ENCODE peak calls at places on chromosomes 13 and 19, in four cellular contexts. J is HEK293T, Y is WTC11, C is K562. W is an unnamed sample.

GRCh38 chr13:20882206-20882605 is 20.3 kb downstream of the XPO4 start:
- DNase-seq in Y (no peak), J (no peak), C (no peak), W (no peak)

GRCh38 chr13:40813662-40814454 is 24.4 kb downstream of the SLC25A15 start:
- DNase-seq in Y (no peak), C (no peak), J (peak; percentile 46), W (peak; percentile 30)

GRCh38 chr13:26133851-26134250 is 82.0 kb upstream of the SHISA2 start:
- DNase-seq in C (no peak), Y (no peak), J (no peak), W (no peak)

GRCh38 chr13:79671420-79671819 is 190.5 kb downstream of the NDFIP2 start:
- DNase-seq in J (no peak), Y (no peak), C (no peak), W (no peak)

GRCh38 chr13:75870397-75870801 is 234.3 kb downstream of the LMO7 start:
- DNase-seq in J (peak; percentile 70), C (peak; percentile 22), Y (no peak), W (no peak)

GRCh38 chr13:48489003-48489402 is 43.9 kb downstream of the RCBTB2 start:
- DNase-seq in J (no peak), C (no peak), Y (no peak), W (no peak)

GRCh38 chr19:48696353-48697010 is 711 bp downstream of the FUT2 start:
- DNase-seq in C (no peak), J (no peak), Y (peak; percentile 46), W (no peak)

GRCh38 chr19:782195-783043 is 14.8 kb upstream of the PTBP1 start:
- DNase-seq in Y (peak; percentile 68), J (no peak), C (no peak), W (peak; percentile 89)

GRCh38 chr13:77537302-77537919 is 1.9 kb downstream of the SCEL start:
- DNase-seq in J (no peak), C (no peak), Y (no peak), W (no peak)

GRCh38 chr19:41161903-41162302 is 31.1 kb upstream of the CYP2S1 start:
- DNase-seq in C (peak; percentile 58), J (peak; percentile 44), Y (peak; percentile 73), W (no peak)

GRCh38 chr19:10086032-10086903 is at the start of gene SHFL:
- DNase-seq in Y (peak; percentile 79), J (no peak), C (peak; percentile 94), W (peak; percentile 40)

GRCh38 chr19:15280915-15281683 is 48.9 kb upstream of the EPHX3 start:
- DNase-seq in J (peak; percentile 58), Y (no peak), C (peak; percentile 43), W (peak; percentile 55)

GRCh38 chr13:114121496-114122466 is 10.6 kb downstream of the RASA3 start:
- DNase-seq in J (no peak), Y (no peak), C (no peak), W (no peak)

GRCh38 chr19:58545286-58546068 is 1.6 kb downstream of the TRIM28 start:
- DNase-seq in C (no peak), J (no peak), Y (no peak), W (no peak)

GRCh38 chr19:58543826-58544590 is at the start of gene TRIM28:
- DNase-seq in J (peak; percentile 99), Y (peak; percentile 98), C (peak; percentile 100), W (peak; percentile 96)

GRCh38 chr19:58546131-58546530 is 2.3 kb downstream of the TRIM28 start:
- DNase-seq in C (no peak), J (no peak), Y (no peak), W (no peak)

GRCh38 chr19:58547323-58548312 is 3.8 kb downstream of the TRIM28 start:
- DNase-seq in Y (no peak), J (no peak), C (no peak), W (no peak)

GRCh38 chr19:58544591-58545285 is 874 bp downstream of the TRIM28 start:
- DNase-seq in Y (peak; percentile 66), C (peak; percentile 89), J (peak; percentile 83), W (no peak)
- TF ChIP-seq ELF4 in Y (no peak), C (no peak), J (no peak), W (no peak)

DNA sequence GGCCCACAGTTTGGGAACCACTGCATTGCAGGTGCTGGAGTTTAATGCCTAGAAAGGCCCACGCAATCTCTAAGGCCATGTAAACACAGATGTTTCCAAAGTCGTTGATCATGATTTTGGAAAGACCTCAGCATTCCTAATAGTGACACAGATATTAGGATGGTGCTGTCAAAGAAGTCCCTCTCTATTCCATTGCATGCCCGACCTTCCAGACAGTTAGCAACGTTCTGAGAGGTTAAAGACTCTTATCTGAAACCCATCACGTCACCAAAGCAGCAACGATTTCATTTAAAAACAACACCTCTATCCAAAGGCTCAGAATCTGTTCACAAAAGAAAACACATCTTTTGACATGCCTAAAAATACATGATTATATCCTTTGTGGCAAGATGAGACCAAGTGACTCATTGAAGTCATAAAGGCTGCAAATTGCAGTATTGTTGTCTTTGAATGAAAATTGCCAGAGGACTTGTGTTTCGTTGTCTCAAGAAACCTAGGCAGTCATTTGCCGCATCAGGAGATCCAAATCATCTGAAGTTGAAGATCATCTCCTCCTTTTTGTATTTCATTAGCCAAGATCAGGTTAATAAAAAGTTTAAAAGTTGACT is 328.0 kb upstream of the ZNF507 start:
- DNase-seq in J (no peak), Y (no peak), C (no peak), W (no peak)
- TF ChIP-seq ELF4 in J (no peak), Y (no peak), C (no peak), W (no peak)

DNA sequence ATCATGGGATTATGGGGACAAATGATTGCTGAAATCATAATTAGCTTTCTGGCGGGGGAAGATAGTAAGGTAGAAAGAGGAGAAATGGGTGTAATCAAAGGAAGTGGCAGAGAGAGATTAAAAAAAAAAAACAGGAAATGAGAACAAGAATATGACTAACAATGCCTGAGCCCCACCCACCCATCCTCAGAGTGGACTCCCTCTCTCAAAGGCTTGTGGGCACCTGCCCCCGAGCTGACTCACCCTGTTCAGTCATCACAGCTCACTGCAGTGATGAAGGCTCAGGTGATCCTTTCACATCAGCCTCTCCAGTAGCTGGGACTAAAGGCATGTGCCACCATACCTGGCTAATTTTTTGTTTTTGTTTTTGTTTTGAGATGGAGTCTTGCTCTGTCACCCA is 26.4 kb upstream of the TPT1 start:
- DNase-seq in J (no peak), C (peak; percentile 50), Y (no peak), W (peak; percentile 69)
- TF ChIP-seq ELF4 in J (no peak), C (no peak), Y (no peak), W (no peak)

DNA sequence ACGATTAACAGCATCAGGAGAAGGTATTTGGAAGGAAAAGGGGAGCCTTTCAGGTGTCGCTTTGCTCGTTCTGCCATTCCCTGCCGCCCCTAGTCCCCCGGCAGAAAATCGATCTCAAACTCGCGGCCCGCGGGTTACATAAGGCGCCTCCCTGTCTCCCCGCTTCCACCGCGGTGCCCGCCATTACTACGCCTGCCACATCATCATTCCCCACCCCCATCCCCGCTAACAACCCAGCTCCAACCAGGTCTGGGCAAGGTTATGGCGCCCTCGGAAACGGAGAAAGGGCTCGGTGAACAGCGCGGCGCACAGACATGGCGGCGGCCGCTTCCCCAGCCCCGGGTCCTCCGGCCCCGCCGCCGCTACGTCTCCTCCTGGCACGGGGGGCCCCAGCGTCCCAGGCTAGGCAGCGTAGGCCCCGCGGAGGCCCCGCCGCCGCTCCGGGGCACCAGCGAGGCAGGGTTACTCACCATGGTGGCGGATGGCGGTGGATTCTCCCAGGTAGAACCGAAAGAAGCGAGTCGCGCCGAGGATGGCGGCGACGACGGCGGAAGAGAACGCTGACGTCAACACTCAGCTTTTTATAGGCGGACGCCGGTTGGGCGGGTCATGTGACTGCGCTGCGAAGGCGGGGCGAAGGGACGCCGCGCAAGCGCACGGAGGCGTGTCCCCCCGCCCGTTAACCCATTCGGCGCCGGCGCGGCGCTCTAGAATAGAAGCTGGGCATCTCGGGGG is at the start of gene EEF2:
- DNase-seq in J (peak; percentile 93), C (peak; percentile 93), Y (peak; percentile 91), W (peak; percentile 69)
- TF ChIP-seq ELF4 in J (peak; percentile 92), C (no peak), Y (no peak), W (no peak)

GRCh38 chr19:58296086-58296485 is 9.1 kb upstream of the ERVK3-1 start:
- DNase-seq in J (no peak), Y (no peak), C (no peak), W (no peak)
- TF ChIP-seq ELF4 in J (no peak), Y (no peak), C (no peak), W (no peak)

GRCh38 chr13:78650725-78651083 is 8.3 kb downstream of the OBI1 start:
- DNase-seq in Y (no peak), J (no peak), C (peak; percentile 11), W (no peak)
- TF ChIP-seq ELF4 in Y (no peak), J (no peak), C (no peak), W (no peak)